ENCODE peak calls at places on chromosomes 16 and 17, in six cellular contexts. F is A549, J is dorsolateral prefrontal cortex, O is WERI-Rb-1, P is choroid plexus epithelial cell, C is suprapubic skin. V is an unnamed sample.

GRCh38 chr17:63910096-63910495 is 962 bp downstream of the CSHL1 start:
- DNase-seq in F (no peak), J (no peak), O (no peak), P (no peak), C (no peak), V (no peak)

GRCh38 chr16:30958164-30959083 is 870 bp downstream of the SETD1A start:
- DNase-seq in F (peak), J (peak), O (peak), P (peak), C (no peak), V (no peak)

GRCh38 chr16:554640-555413 is 5.4 kb upstream of the PRR35 start:
- DNase-seq in F (no peak), J (no peak), O (no peak), P (no peak), C (no peak), V (no peak)

GRCh38 chr17:751269-752001 is 629 bp downstream of the GEMIN4 start:
- DNase-seq in F (peak), J (no peak), O (peak), P (peak), C (no peak), V (no peak)

GRCh38 chr16:89505204-89506112 is 2.7 kb upstream of the SPG7 start:
- DNase-seq in F (peak), J (peak), O (no peak), P (peak), C (peak), V (no peak)

GRCh38 chr17:30503558-30503957 is 26.4 kb downstream of the GOSR1 start:
- DNase-seq in F (no peak), J (no peak), O (no peak), P (no peak), C (no peak), V (no peak)

GRCh38 chr17:58402679-58403078 is 14.7 kb downstream of the RNF43 start:
- DNase-seq in F (no peak), J (no peak), O (no peak), P (peak), C (no peak), V (no peak)

GRCh38 chr16:86200722-86201121 is 301.8 kb downstream of the IRF8 start:
- DNase-seq in F (no peak), J (no peak), O (no peak), P (no peak), C (no peak), V (no peak)

GRCh38 chr17:79987187-79987889 is 48.3 kb downstream of the TBC1D16 start:
- DNase-seq in F (no peak), J (no peak), O (no peak), P (peak), C (no peak), V (no peak)

GRCh38 chr16:10983175-10983558 is 38.8 kb downstream of the CLEC16A start:
- DNase-seq in F (no peak), J (no peak), O (peak), P (no peak), C (no peak), V (no peak)

GRCh38 chr17:78957076-78957475 is 22.6 kb downstream of the LGALS3BP start:
- DNase-seq in F (peak), J (no peak), O (no peak), P (peak), C (no peak), V (no peak)

GRCh38 chr16:10787304-10787703 is 31.3 kb downstream of the TVP23A start:
- DNase-seq in F (no peak), J (no peak), O (peak), P (no peak), C (no peak), V (no peak)

GRCh38 chr17:38907930-38908675 is 17.3 kb upstream of the LASP1NB start:
- DNase-seq in F (no peak), J (no peak), O (no peak), P (no peak), C (no peak), V (no peak)

GRCh38 chr17:18038149-18038850 is 668 bp downstream of the ATPAF2 start:
- DNase-seq in F (no peak), J (no peak), O (no peak), P (no peak), C (no peak), V (no peak)

DNA sequence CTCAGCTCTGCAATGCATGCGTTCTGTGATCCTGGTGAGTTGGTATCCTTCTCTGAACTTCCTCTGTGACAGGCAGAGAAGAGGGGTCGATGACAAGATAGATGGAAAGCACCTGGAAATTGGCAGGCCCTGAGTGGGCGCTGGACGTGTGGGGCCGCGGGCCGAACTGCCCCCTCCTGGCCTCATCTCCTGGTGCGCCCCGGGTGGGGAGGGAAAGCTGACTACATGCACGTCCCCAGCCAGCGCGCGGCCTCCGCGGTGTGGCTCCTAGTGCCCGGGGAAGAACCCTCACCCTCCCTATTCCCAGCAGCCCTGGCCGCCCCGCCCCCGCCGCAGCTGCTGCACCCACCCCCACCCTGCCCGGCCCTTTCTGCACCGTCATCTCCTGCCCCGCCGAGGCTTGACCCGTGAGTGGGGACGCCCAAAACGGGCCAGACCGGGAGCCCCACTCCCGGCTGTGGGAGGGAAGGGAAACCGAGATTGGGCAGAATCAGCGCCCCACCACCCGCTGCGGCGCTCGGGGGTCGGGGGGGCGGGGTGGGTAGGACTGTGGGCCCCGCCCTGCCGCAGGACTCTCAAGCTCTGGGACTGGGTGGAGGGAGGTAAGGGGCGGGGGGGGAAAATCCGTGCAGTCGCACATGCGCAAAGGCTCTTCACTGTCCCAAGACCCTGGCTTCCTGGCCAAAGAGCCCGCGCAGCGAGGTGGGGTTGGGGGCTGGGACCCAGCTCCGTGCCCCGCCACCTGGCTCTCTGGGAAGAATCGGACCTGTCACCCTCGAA is at the start of gene NOL3:
- DNase-seq in F (peak), J (peak), O (peak), P (peak), C (no peak), V (no peak)
- TF ChIP-seq CTCF in F (no peak), J (no peak), O (peak), P (no peak), C (no peak), V (no peak)

DNA sequence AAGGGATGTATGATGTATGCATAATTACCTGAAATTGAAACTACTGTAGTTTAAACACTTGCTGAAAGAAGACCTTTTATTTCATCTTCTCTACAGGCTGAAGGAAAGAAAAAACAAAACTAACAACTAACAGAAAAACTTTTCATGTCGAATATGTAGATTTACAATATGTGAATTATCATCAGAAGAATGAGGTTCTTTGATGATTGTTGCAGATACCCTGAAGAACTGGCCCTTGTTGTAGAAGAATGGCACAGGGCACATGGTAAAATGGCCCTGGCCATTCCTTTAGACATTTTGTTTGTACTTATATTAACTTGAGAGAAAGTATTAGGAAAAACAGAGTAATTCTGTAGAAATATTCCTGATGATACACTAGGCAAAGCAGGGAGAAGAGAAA is 443.8 kb downstream of the MAF start:
- DNase-seq in F (no peak), J (no peak), O (no peak), P (no peak), C (no peak), V (no peak)
- TF ChIP-seq CTCF in F (no peak), J (no peak), O (no peak), P (no peak), C (no peak), V (no peak)

DNA sequence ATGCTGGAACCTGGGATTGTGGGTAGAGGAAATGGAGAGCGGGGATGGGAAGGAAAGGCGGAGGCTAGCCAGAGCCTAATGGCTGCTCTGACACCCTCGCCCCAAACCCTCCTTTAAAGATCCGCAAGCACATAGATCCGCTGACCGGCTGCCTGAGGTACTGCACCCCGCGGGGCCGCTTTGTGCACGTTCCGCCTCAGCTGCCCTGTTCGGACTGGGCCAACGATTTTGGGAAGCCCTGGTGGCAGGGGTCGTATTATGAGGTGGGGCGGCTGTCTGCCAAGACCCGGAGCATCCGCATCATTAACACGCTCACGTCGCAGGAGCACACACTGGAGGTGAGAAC is 657 bp downstream of the CYB5D1 start:
- DNase-seq in F (peak), J (no peak), O (peak), P (peak), C (peak), V (peak)
- TF ChIP-seq CTCF in F (peak), J (peak), O (peak), P (peak), C (peak), V (peak)

DNA sequence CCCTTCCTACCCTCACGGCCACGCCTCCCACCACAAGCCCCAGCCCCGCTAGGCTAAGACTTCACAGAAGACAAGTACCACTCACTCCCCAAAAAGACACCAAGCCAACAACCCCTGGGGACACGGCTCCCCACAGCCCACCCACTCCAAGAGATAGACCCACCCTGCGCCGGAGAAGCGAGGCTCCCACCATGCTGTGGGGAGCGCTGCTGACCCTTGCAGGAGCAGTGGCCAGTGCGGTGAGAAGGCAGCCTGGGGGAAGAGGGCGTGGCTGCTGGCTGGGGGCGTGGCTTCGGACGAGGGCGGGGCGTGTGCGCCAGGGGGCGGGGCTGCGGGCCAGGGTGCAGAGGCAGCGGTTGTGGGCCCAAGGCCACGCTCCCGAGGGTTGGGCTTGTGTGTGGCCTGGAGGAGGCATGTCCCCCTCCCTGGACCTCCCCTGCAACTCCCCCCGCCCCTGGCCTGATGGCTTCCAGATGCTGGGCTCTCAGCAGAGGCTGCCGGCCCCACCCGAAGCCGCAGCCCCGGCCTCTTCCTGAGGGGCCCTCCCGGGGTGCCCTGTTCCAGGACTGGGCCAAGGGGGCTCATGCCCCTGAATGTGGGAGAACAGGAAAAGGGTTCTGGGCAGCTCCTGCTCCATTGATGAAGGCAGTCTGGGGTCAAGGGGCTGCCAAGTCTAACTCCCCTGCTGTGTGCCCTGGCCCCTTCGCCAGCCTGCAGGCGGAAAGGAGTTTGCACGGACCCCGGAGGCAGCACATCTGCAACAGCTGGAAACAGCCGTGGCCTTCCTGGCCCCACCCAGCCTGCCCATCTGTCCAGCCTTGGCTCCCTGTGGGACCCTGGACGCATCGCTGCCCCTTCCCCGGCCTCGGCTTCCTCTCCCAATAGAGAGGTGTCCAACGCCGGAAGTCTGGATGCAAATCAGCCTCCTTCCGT is 9.1 kb downstream of the TFAP4 start:
- DNase-seq in F (peak), J (no peak), O (no peak), P (peak), C (peak), V (peak)
- TF ChIP-seq CTCF in F (no peak), J (no peak), O (no peak), P (no peak), C (no peak), V (no peak)